ENCODE peak calls at places on chromosome 6, in four cellular contexts. One of them, this sample, is unnamed.
A peak's percentile ranks its signal among the peaks of the same experiment; 100 is the strongest.

GRCh38 chr6:118509009-118509617 is 39.0 kb upstream of the PLN start:
- DNase-seq in GM12891: no peak
- DNase-seq in SW480: peak; percentile 13
- DNase-seq in nucleus accumbens: no peak
- DNase-seq in this sample: no peak

GRCh38 chr6:89986650-89987074 is 92.4 kb downstream of the GJA10 start:
- DNase-seq in GM12891: no peak
- DNase-seq in nucleus accumbens: no peak
- DNase-seq in SW480: no peak
- DNase-seq in this sample: no peak

GRCh38 chr6:100665041-100665380 is 200.3 kb upstream of the SIM1 start:
- DNase-seq in SW480: no peak
- DNase-seq in nucleus accumbens: no peak
- DNase-seq in GM12891: peak; percentile 2
- DNase-seq in this sample: no peak

GRCh38 chr6:109867970-109868358 is 110.1 kb upstream of the GPR6 start:
- DNase-seq in GM12891: no peak
- DNase-seq in nucleus accumbens: no peak
- DNase-seq in SW480: no peak
- DNase-seq in this sample: no peak

GRCh38 chr6:170177383-170178265 is 113.3 kb downstream of the DLL1 start:
- DNase-seq in SW480: peak; percentile 14
- DNase-seq in GM12891: no peak
- DNase-seq in nucleus accumbens: no peak
- DNase-seq in this sample: no peak

GRCh38 chr6:4059115-4059777 is 19.7 kb downstream of the FAM217A start:
- DNase-seq in nucleus accumbens: no peak
- DNase-seq in GM12891: no peak
- DNase-seq in SW480: peak; percentile 22
- DNase-seq in this sample: no peak

GRCh38 chr6:151209071-151209831 is 30.5 kb upstream of the AKAP12 start:
- DNase-seq in SW480: peak; percentile 16
- DNase-seq in nucleus accumbens: no peak
- DNase-seq in GM12891: no peak
- DNase-seq in this sample: peak; percentile 20

GRCh38 chr6:126083875-126084274 is 97.5 kb downstream of the TRMT11 start:
- DNase-seq in nucleus accumbens: no peak
- DNase-seq in SW480: no peak
- DNase-seq in GM12891: no peak
- DNase-seq in this sample: no peak

GRCh38 chr6:946546-946945 is 253.6 kb upstream of the EXOC2 start:
- DNase-seq in GM12891: no peak
- DNase-seq in SW480: no peak
- DNase-seq in nucleus accumbens: no peak
- DNase-seq in this sample: no peak

GRCh38 chr6:169800668-169801395 is 49.4 kb downstream of the ERMARD start:
- DNase-seq in nucleus accumbens: peak; percentile 37
- DNase-seq in GM12891: no peak
- DNase-seq in SW480: peak; percentile 35
- DNase-seq in this sample: peak; percentile 58

This sample was measured in frontal cortex.